ENCODE peak calls at places on chromosomes 5 and 9, in seven cellular contexts. Q is caudate nucleus; T is mesendoderm; B is cardiac muscle cell; X is CD4-positive, CD25-positive, alpha-beta regulatory T cell; J is HL-60; Z is A673. O is an unnamed sample.
A peak's percentile ranks its signal among the peaks of the same experiment; 100 is the strongest.

GRCh38 chr9:27059907-27060306 is 49.1 kb upstream of the TEK start:
- DNase-seq in Q (no peak), T (no peak), B (peak; percentile 60), X (no peak), J (no peak), Z (peak; percentile 10), O (peak; percentile 20)

GRCh38 chr5:177403194-177403825 is 2.8 kb upstream of the PFN3 start:
- DNase-seq in Q (peak; percentile 62), T (peak; percentile 36), B (no peak), X (peak; percentile 45), J (peak; percentile 71), Z (peak; percentile 21), O (no peak)

GRCh38 chr9:131048332-131048731 is 39.4 kb downstream of the LAMC3 start:
- DNase-seq in Q (no peak), T (no peak), B (no peak), X (no peak), J (no peak), Z (no peak), O (no peak)

GRCh38 chr5:180596668-180597231 is 5.5 kb upstream of the SCGB3A1 start:
- DNase-seq in Q (no peak), T (no peak), B (no peak), X (no peak), J (no peak), Z (no peak), O (no peak)

GRCh38 chr9:24582363-24583126 is 36.8 kb upstream of the IZUMO3 start:
- DNase-seq in Q (no peak), T (no peak), B (no peak), X (no peak), J (no peak), Z (no peak), O (no peak)

GRCh38 chr5:139183502-139183901 is 14.7 kb downstream of the SIL1 start:
- DNase-seq in Q (no peak), T (no peak), B (no peak), X (no peak), J (no peak), Z (no peak), O (no peak)

GRCh38 chr5:56168066-56168478 is 65.1 kb downstream of the ANKRD55 start:
- DNase-seq in Q (no peak), T (no peak), B (no peak), X (no peak), J (no peak), Z (no peak), O (no peak)

GRCh38 chr9:90773593-90773992 is 28.0 kb upstream of the SYK start:
- DNase-seq in Q (no peak), T (peak; percentile 53), B (no peak), X (no peak), J (no peak), Z (no peak), O (no peak)

GRCh38 chr5:5699062-5699461 is 276.6 kb downstream of the ICE1 start:
- DNase-seq in Q (no peak), T (peak; percentile 27), B (no peak), X (no peak), J (no peak), Z (peak; percentile 7), O (no peak)

GRCh38 chr5:80406980-80407734 is 707 bp upstream of the ZFYVE16 start:
- DNase-seq in Q (peak; percentile 27), T (no peak), B (peak; percentile 40), X (no peak), J (no peak), Z (no peak), O (no peak)

GRCh38 chr9:95084254-95084934 is 233.1 kb downstream of the FANCC start:
- DNase-seq in Q (no peak), T (no peak), B (no peak), X (no peak), J (no peak), Z (no peak), O (no peak)

GRCh38 chr9:112248722-112249121 is 73.6 kb upstream of the SUSD1 start:
- DNase-seq in Q (no peak), T (no peak), B (peak; percentile 38), X (no peak), J (no peak), Z (no peak), O (no peak)

GRCh38 chr5:89396262-89396975 is 513.4 kb upstream of the MEF2C start:
- DNase-seq in Q (no peak), T (peak; percentile 22), B (peak; percentile 72), X (no peak), J (no peak), Z (no peak), O (no peak)

GRCh38 chr9:34994429-34995287 is 5.1 kb downstream of the DNAJB5 start:
- DNase-seq in Q (peak; percentile 35), T (peak; percentile 84), B (peak; percentile 68), X (no peak), J (no peak), Z (peak; percentile 72), O (no peak)

GRCh38 chr5:128216860-128217531 is 133.4 kb downstream of the SLC12A2 start:
- DNase-seq in Q (peak; percentile 4), T (no peak), B (peak; percentile 62), X (no peak), J (no peak), Z (no peak), O (no peak)

GRCh38 chr9:114936566-114936965 is 6.2 kb upstream of the TNFSF8 start:
- DNase-seq in Q (no peak), T (no peak), B (no peak), X (no peak), J (no peak), Z (peak; percentile 50), O (peak; percentile 92)

GRCh38 chr5:175247146-175247545 is 196.8 kb downstream of the DRD1 start:
- DNase-seq in Q (no peak), T (no peak), B (no peak), X (no peak), J (no peak), Z (no peak), O (no peak)

GRCh38 chr9:34651286-34651685 is 699 bp upstream of the IL11RA start:
- DNase-seq in Q (no peak), T (no peak), B (peak; percentile 69), X (no peak), J (no peak), Z (no peak), O (no peak)

GRCh38 chr9:93111371-93112115 is 15.5 kb downstream of the CARD19 start:
- DNase-seq in Q (no peak), T (no peak), B (no peak), X (no peak), J (no peak), Z (no peak), O (no peak)

GRCh38 chr9:32703635-32704034 is 68.2 kb upstream of the TAF1L start:
- DNase-seq in Q (no peak), T (peak; percentile 46), B (peak; percentile 7), X (no peak), J (no peak), Z (peak; percentile 19), O (no peak)

GRCh38 chr9:97811534-97812246 is 41.3 kb upstream of the FOXE1 start:
- DNase-seq in Q (no peak), T (no peak), B (peak; percentile 36), X (no peak), J (no peak), Z (no peak), O (no peak)

DNA sequence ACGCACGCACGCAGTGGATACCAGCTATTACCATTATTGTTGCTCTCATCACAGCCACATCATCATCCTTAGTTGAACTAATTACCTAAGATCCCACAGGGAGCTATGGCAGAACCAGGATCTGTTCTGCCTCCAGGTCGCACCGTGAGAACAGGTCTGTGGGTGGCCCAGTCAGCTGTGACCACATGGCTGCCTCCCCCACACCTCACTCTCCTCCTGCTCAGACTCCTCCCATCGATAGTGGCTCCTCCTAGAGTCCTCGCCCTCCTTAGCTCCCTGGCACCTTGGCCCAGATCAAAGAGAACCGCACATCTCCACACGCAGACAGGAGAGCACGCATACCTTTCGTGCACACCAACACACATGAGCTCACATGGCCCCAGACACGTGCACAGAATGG is 32.4 kb upstream of the RPL26L1 start:
- DNase-seq in Q (no peak), T (no peak), B (no peak), X (no peak), J (no peak), Z (no peak), O (no peak)
- H3K27ac ChIP-seq in Q (no peak overlapping the region), T (no peak overlapping the region), B (no peak overlapping the region), X (no peak overlapping the region), J (no peak overlapping the region), Z (no peak overlapping the region), O (no peak overlapping the region)

DNA sequence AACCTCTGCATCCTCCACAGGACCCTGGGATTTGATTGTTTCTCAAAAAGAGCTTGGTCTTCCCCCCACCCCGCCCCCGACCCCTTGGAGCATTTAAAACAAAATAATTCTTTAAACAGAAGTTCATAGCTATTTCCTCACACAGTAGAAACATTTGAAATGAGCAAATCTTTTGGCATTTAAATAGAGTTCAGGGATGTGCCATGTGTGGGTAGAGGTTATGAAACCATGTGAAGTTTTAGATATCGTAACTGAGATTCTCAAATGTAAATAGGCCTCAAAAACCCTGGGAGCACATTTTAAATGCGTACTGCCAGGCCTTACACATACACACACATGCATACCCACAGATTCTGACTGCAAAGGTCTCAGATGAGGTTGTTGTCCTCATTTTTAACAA is 66.5 kb downstream of the EPB41L4B start:
- DNase-seq in Q (no peak), T (no peak), B (peak; percentile 78), X (no peak), J (no peak), Z (no peak), O (no peak)
- H3K27ac ChIP-seq in Q (peak overlapping the region; percentile 14), T (no peak overlapping the region), B (no peak overlapping the region), X (no peak overlapping the region), J (no peak overlapping the region), Z (no peak overlapping the region), O (no peak overlapping the region)

DNA sequence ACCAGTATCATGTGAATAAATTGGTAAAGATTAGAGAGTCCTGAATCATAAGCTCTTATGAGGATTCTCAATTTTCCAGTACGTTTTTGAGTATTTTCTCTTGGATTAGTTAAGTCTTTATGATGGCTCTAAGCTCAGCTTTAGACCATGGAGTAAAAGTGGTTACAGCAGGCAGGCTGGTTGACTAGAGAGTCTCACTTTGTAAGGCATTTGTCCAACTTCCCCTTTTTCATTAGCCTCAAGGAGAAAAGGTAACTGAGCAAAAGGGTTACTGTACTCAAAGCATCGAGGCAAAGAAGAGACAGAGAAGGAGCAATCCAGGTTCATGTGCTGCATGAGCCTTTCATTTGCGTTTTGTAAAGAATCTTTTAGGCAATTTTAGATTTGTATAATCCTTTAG is 8.5 kb downstream of the NOP16 start:
- DNase-seq in Q (no peak), T (no peak), B (no peak), X (no peak), J (no peak), Z (no peak), O (no peak)
- H3K27ac ChIP-seq in Q (no peak overlapping the region), T (no peak overlapping the region), B (no peak overlapping the region), X (no peak overlapping the region), J (no peak overlapping the region), Z (no peak overlapping the region), O (peak overlapping the region; percentile 40)

GRCh38 chr5:125348936-125349335 is 602.5 kb upstream of the ZNF608 start:
- DNase-seq in Q (no peak), T (no peak), B (no peak), X (no peak), J (no peak), Z (no peak), O (no peak)

GRCh38 chr5:125349432-125349831 is 603.0 kb upstream of the ZNF608 start:
- DNase-seq in Q (no peak), T (peak; percentile 28), B (peak; percentile 49), X (no peak), J (no peak), Z (no peak), O (no peak)

GRCh38 chr5:125346316-125346715 is 599.9 kb upstream of the ZNF608 start:
- DNase-seq in Q (no peak), T (no peak), B (no peak), X (no peak), J (no peak), Z (no peak), O (no peak)

GRCh38 chr5:125342938-125343401 is 596.5 kb upstream of the ZNF608 start:
- DNase-seq in Q (no peak), T (no peak), B (peak; percentile 68), X (no peak), J (no peak), Z (no peak), O (no peak)

GRCh38 chr5:125348221-125348692 is 601.8 kb upstream of the ZNF608 start:
- DNase-seq in Q (no peak), T (peak; percentile 78), B (peak; percentile 88), X (no peak), J (no peak), Z (peak; percentile 24), O (no peak)
- H3K27ac ChIP-seq in Q (peak overlapping the region; percentile 52), T (no peak overlapping the region), B (peak overlapping the region; percentile 13), X (no peak overlapping the region), J (no peak overlapping the region), Z (no peak overlapping the region), O (no peak overlapping the region)

O was measured in SK-N-MC.